ENCODE peak calls at places on chromosome 2, in six cellular contexts. One of them, this sample, is unnamed.

GRCh38 chr2:57180042-57180567 is 866.5 kb upstream of the VRK2 start:
- DNase-seq in heart left ventricle: no peak
- DNase-seq in brain microvascular endothelial cell: peak; percentile 79
- DNase-seq in HL-60: no peak
- DNase-seq in hepatocyte: no peak
- DNase-seq in testis: no peak
- DNase-seq in this sample: no peak

GRCh38 chr2:34570266-34570872 is 971.3 kb upstream of the FAM98A start:
- DNase-seq in heart left ventricle: no peak
- DNase-seq in brain microvascular endothelial cell: no peak
- DNase-seq in hepatocyte: peak; percentile 70
- DNase-seq in HL-60: no peak
- DNase-seq in testis: peak; percentile 61
- DNase-seq in this sample: no peak

GRCh38 chr2:219429958-219430586 is 4.6 kb upstream of the SPEG start:
- DNase-seq in HL-60: no peak
- DNase-seq in brain microvascular endothelial cell: no peak
- DNase-seq in testis: no peak
- DNase-seq in heart left ventricle: no peak
- DNase-seq in hepatocyte: no peak
- DNase-seq in this sample: no peak

GRCh38 chr2:191941376-191941775 is 94.5 kb upstream of the CAVIN2 start:
- DNase-seq in hepatocyte: no peak
- DNase-seq in brain microvascular endothelial cell: no peak
- DNase-seq in heart left ventricle: no peak
- DNase-seq in HL-60: no peak
- DNase-seq in testis: no peak
- DNase-seq in this sample: no peak

GRCh38 chr2:46669996-46670793 is 190.8 kb downstream of the TMEM247 start:
- DNase-seq in heart left ventricle: no peak
- DNase-seq in hepatocyte: no peak
- DNase-seq in brain microvascular endothelial cell: peak; percentile 59
- DNase-seq in testis: no peak
- DNase-seq in HL-60: no peak
- DNase-seq in this sample: no peak

GRCh38 chr2:191631754-191632153 is 46.2 kb upstream of the NABP1 start:
- DNase-seq in HL-60: no peak
- DNase-seq in hepatocyte: peak; percentile 67
- DNase-seq in brain microvascular endothelial cell: no peak
- DNase-seq in heart left ventricle: no peak
- DNase-seq in testis: no peak
- DNase-seq in this sample: peak; percentile 54

GRCh38 chr2:150188177-150188576 is 299.3 kb downstream of the RND3 start:
- DNase-seq in HL-60: no peak
- DNase-seq in heart left ventricle: no peak
- DNase-seq in hepatocyte: no peak
- DNase-seq in brain microvascular endothelial cell: no peak
- DNase-seq in testis: no peak
- DNase-seq in this sample: no peak

GRCh38 chr2:3839489-3839888 is 136.1 kb downstream of the DCDC2C start:
- DNase-seq in brain microvascular endothelial cell: no peak
- DNase-seq in HL-60: no peak
- DNase-seq in heart left ventricle: no peak
- DNase-seq in hepatocyte: no peak
- DNase-seq in testis: no peak
- DNase-seq in this sample: no peak

GRCh38 chr2:37389984-37390765 is 45.7 kb downstream of the QPCT start:
- DNase-seq in brain microvascular endothelial cell: peak; percentile 74
- DNase-seq in HL-60: peak; percentile 63
- DNase-seq in heart left ventricle: peak; percentile 31
- DNase-seq in hepatocyte: peak; percentile 77
- DNase-seq in testis: no peak
- DNase-seq in this sample: no peak

GRCh38 chr2:239769574-239770145 is 255.5 kb downstream of the NDUFA10 start:
- DNase-seq in testis: no peak
- DNase-seq in brain microvascular endothelial cell: no peak
- DNase-seq in hepatocyte: no peak
- DNase-seq in HL-60: no peak
- DNase-seq in heart left ventricle: no peak
- DNase-seq in this sample: peak; percentile 64

GRCh38 chr2:46825958-46826897 is 89.4 kb downstream of the MCFD2 start:
- DNase-seq in testis: peak; percentile 7
- DNase-seq in heart left ventricle: no peak
- DNase-seq in HL-60: no peak
- DNase-seq in hepatocyte: no peak
- DNase-seq in brain microvascular endothelial cell: peak; percentile 77
- DNase-seq in this sample: no peak

GRCh38 chr2:167198009-167198408 is 309.7 kb downstream of the XIRP2 start:
- DNase-seq in hepatocyte: no peak
- DNase-seq in heart left ventricle: no peak
- DNase-seq in HL-60: no peak
- DNase-seq in testis: no peak
- DNase-seq in brain microvascular endothelial cell: no peak
- DNase-seq in this sample: no peak

GRCh38 chr2:128442891-128443302 is 124.2 kb upstream of the HS6ST1 start:
- DNase-seq in brain microvascular endothelial cell: no peak
- DNase-seq in hepatocyte: no peak
- DNase-seq in heart left ventricle: no peak
- DNase-seq in testis: peak; percentile 21
- DNase-seq in HL-60: no peak
- DNase-seq in this sample: no peak

GRCh38 chr2:42203792-42204191 is 34.6 kb downstream of the EML4 start:
- DNase-seq in testis: no peak
- DNase-seq in hepatocyte: no peak
- DNase-seq in heart left ventricle: no peak
- DNase-seq in HL-60: no peak
- DNase-seq in brain microvascular endothelial cell: no peak
- DNase-seq in this sample: no peak

GRCh38 chr2:23250371-23250770 is 134.6 kb upstream of the KLHL29 start:
- DNase-seq in heart left ventricle: no peak
- DNase-seq in testis: no peak
- DNase-seq in hepatocyte: no peak
- DNase-seq in HL-60: no peak
- DNase-seq in brain microvascular endothelial cell: no peak
- DNase-seq in this sample: no peak

GRCh38 chr2:198807131-198807530 is 650.6 kb downstream of the SATB2 start:
- DNase-seq in hepatocyte: no peak
- DNase-seq in heart left ventricle: no peak
- DNase-seq in brain microvascular endothelial cell: no peak
- DNase-seq in testis: no peak
- DNase-seq in HL-60: no peak
- DNase-seq in this sample: no peak

GRCh38 chr2:168600970-168601369 is 144.9 kb downstream of the CERS6 start:
- DNase-seq in testis: no peak
- DNase-seq in heart left ventricle: no peak
- DNase-seq in HL-60: no peak
- DNase-seq in hepatocyte: no peak
- DNase-seq in brain microvascular endothelial cell: no peak
- DNase-seq in this sample: no peak

GRCh38 chr2:147174824-147175254 is 670.0 kb upstream of the ACVR2A start:
- DNase-seq in HL-60: no peak
- DNase-seq in brain microvascular endothelial cell: no peak
- DNase-seq in hepatocyte: no peak
- DNase-seq in testis: no peak
- DNase-seq in heart left ventricle: no peak
- DNase-seq in this sample: no peak

GRCh38 chr2:178241852-178242551 is 47.7 kb downstream of the OSBPL6 start:
- DNase-seq in brain microvascular endothelial cell: peak; percentile 82
- DNase-seq in testis: peak; percentile 56
- DNase-seq in hepatocyte: peak; percentile 61
- DNase-seq in heart left ventricle: peak; percentile 69
- DNase-seq in HL-60: no peak
- DNase-seq in this sample: no peak

GRCh38 chr2:165969227-165969626 is 15.7 kb upstream of the TTC21B start:
- DNase-seq in heart left ventricle: no peak
- DNase-seq in testis: no peak
- DNase-seq in HL-60: no peak
- DNase-seq in hepatocyte: no peak
- DNase-seq in brain microvascular endothelial cell: no peak
- DNase-seq in this sample: no peak

GRCh38 chr2:16626997-16627605 is 38.5 kb downstream of the CYRIA start:
- DNase-seq in hepatocyte: no peak
- DNase-seq in heart left ventricle: no peak
- DNase-seq in testis: no peak
- DNase-seq in brain microvascular endothelial cell: no peak
- DNase-seq in HL-60: no peak
- DNase-seq in this sample: no peak

GRCh38 chr2:189302274-189302948 is 122.8 kb upstream of the COL5A2 start:
- DNase-seq in HL-60: no peak
- DNase-seq in testis: no peak
- DNase-seq in heart left ventricle: no peak
- DNase-seq in brain microvascular endothelial cell: peak; percentile 20
- DNase-seq in hepatocyte: no peak
- DNase-seq in this sample: no peak

GRCh38 chr2:69344305-69344704 is 42.7 kb downstream of the GFPT1 start:
- DNase-seq in testis: no peak
- DNase-seq in brain microvascular endothelial cell: no peak
- DNase-seq in hepatocyte: no peak
- DNase-seq in heart left ventricle: no peak
- DNase-seq in HL-60: no peak
- DNase-seq in this sample: no peak

GRCh38 chr2:105793230-105793975 is 48.7 kb downstream of the NCK2 start:
- DNase-seq in testis: no peak
- DNase-seq in HL-60: no peak
- DNase-seq in heart left ventricle: no peak
- DNase-seq in hepatocyte: no peak
- DNase-seq in brain microvascular endothelial cell: no peak
- DNase-seq in this sample: no peak

GRCh38 chr2:130823171-130823885 is 13.4 kb upstream of the ARHGEF4 start:
- DNase-seq in HL-60: no peak
- DNase-seq in heart left ventricle: no peak
- DNase-seq in brain microvascular endothelial cell: no peak
- DNase-seq in testis: no peak
- DNase-seq in hepatocyte: no peak
- DNase-seq in this sample: peak; percentile 21

GRCh38 chr2:1156526-1156925 is 205.9 kb downstream of the SNTG2 start:
- DNase-seq in heart left ventricle: no peak
- DNase-seq in brain microvascular endothelial cell: no peak
- DNase-seq in HL-60: no peak
- DNase-seq in hepatocyte: no peak
- DNase-seq in testis: no peak
- DNase-seq in this sample: no peak

GRCh38 chr2:223747392-223748042 is 89.9 kb downstream of the AP1S3 start:
- DNase-seq in hepatocyte: no peak
- DNase-seq in HL-60: no peak
- DNase-seq in testis: no peak
- DNase-seq in heart left ventricle: no peak
- DNase-seq in brain microvascular endothelial cell: no peak
- DNase-seq in this sample: no peak

GRCh38 chr2:21276163-21276562 is 152.4 kb downstream of the TDRD15 start:
- DNase-seq in brain microvascular endothelial cell: no peak
- DNase-seq in heart left ventricle: no peak
- DNase-seq in hepatocyte: no peak
- DNase-seq in testis: no peak
- DNase-seq in HL-60: no peak
- DNase-seq in this sample: no peak

GRCh38 chr2:58834404-58834803 is 593.3 kb upstream of the FANCL start:
- DNase-seq in testis: peak; percentile 24
- DNase-seq in brain microvascular endothelial cell: peak; percentile 43
- DNase-seq in hepatocyte: peak; percentile 61
- DNase-seq in HL-60: no peak
- DNase-seq in heart left ventricle: no peak
- DNase-seq in this sample: no peak

GRCh38 chr2:237195396-237196119 is 109.9 kb downstream of the COPS8 start:
- DNase-seq in brain microvascular endothelial cell: no peak
- DNase-seq in hepatocyte: no peak
- DNase-seq in HL-60: no peak
- DNase-seq in heart left ventricle: no peak
- DNase-seq in testis: no peak
- DNase-seq in this sample: no peak

GRCh38 chr2:216690451-216691209 is 4.7 kb downstream of the IGFBP5 start:
- DNase-seq in HL-60: no peak
- DNase-seq in heart left ventricle: no peak
- DNase-seq in brain microvascular endothelial cell: no peak
- DNase-seq in testis: no peak
- DNase-seq in hepatocyte: peak; percentile 53
- DNase-seq in this sample: peak; percentile 86

GRCh38 chr2:28004086-28004485 is 113.6 kb downstream of the BABAM2 start:
- DNase-seq in HL-60: no peak
- DNase-seq in hepatocyte: no peak
- DNase-seq in testis: no peak
- DNase-seq in brain microvascular endothelial cell: peak; percentile 77
- DNase-seq in heart left ventricle: no peak
- DNase-seq in this sample: no peak
- H3K27ac ChIP-seq in HL-60: no peak overlapping the region
- H3K27ac ChIP-seq in hepatocyte: no peak overlapping the region
- H3K27ac ChIP-seq in testis: no peak overlapping the region
- H3K27ac ChIP-seq in brain microvascular endothelial cell: no peak overlapping the region
- H3K27ac ChIP-seq in heart left ventricle: no peak overlapping the region
- H3K27ac ChIP-seq in this sample: no peak overlapping the region

DNA sequence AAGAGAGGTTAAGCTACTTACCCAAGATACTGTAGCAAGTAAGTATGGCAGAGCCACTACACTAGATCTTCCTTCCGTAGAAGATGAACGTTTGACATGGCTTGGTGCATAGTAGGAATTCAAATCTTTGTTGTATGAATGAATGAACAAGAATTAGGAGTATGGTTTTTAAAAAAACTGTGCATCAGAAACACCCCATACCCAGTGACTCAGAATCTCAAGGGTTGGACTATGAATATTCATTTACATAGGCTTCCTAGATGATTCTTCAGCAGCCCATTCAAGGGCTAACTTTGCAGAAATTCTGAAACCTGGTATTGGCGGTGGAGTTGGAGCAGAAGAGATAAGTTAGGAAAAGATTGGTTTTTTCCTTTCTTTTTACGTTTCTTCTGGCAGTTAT is 5.4 kb downstream of the ACTR3 start:
- DNase-seq in brain microvascular endothelial cell: no peak
- DNase-seq in HL-60: no peak
- DNase-seq in hepatocyte: no peak
- DNase-seq in testis: no peak
- DNase-seq in heart left ventricle: no peak
- DNase-seq in this sample: no peak
- H3K4me3 ChIP-seq in brain microvascular endothelial cell: no peak overlapping the region
- H3K4me3 ChIP-seq in HL-60: peak overlapping the region; percentile 44
- H3K4me3 ChIP-seq in hepatocyte: no peak overlapping the region
- H3K4me3 ChIP-seq in testis: no peak overlapping the region
- H3K4me3 ChIP-seq in heart left ventricle: no peak overlapping the region
- H3K4me3 ChIP-seq in this sample: no peak overlapping the region

GRCh38 chr2:48380989-48381625 is 148.8 kb upstream of the STON1 start:
- DNase-seq in hepatocyte: no peak
- DNase-seq in heart left ventricle: no peak
- DNase-seq in HL-60: no peak
- DNase-seq in testis: no peak
- DNase-seq in brain microvascular endothelial cell: no peak
- DNase-seq in this sample: no peak

GRCh38 chr2:48383055-48383454 is 146.9 kb upstream of the STON1 start:
- DNase-seq in HL-60: no peak
- DNase-seq in testis: no peak
- DNase-seq in hepatocyte: no peak
- DNase-seq in brain microvascular endothelial cell: no peak
- DNase-seq in heart left ventricle: no peak
- DNase-seq in this sample: no peak

GRCh38 chr2:48377646-48378045 is 152.3 kb upstream of the STON1 start:
- DNase-seq in HL-60: no peak
- DNase-seq in testis: no peak
- DNase-seq in heart left ventricle: no peak
- DNase-seq in brain microvascular endothelial cell: no peak
- DNase-seq in hepatocyte: no peak
- DNase-seq in this sample: no peak
- H3K27ac ChIP-seq in HL-60: no peak overlapping the region
- H3K27ac ChIP-seq in testis: no peak overlapping the region
- H3K27ac ChIP-seq in heart left ventricle: no peak overlapping the region
- H3K27ac ChIP-seq in brain microvascular endothelial cell: no peak overlapping the region
- H3K27ac ChIP-seq in hepatocyte: no peak overlapping the region
- H3K27ac ChIP-seq in this sample: no peak overlapping the region

GRCh38 chr2:231396058-231396821 is 730 bp downstream of the B3GNT7 start:
- DNase-seq in brain microvascular endothelial cell: no peak
- DNase-seq in HL-60: no peak
- DNase-seq in hepatocyte: no peak
- DNase-seq in heart left ventricle: no peak
- DNase-seq in testis: no peak
- DNase-seq in this sample: no peak
- H3K4me3 ChIP-seq in brain microvascular endothelial cell: peak overlapping the region; percentile 9
- H3K4me3 ChIP-seq in HL-60: peak overlapping the region; percentile 61
- H3K4me3 ChIP-seq in hepatocyte: peak overlapping the region; percentile 64
- H3K4me3 ChIP-seq in heart left ventricle: peak overlapping the region; percentile 57
- H3K4me3 ChIP-seq in testis: peak overlapping the region; percentile 60
- H3K4me3 ChIP-seq in this sample: peak overlapping the region; percentile 48

This sample was measured in aorta.